ENCODE peak calls at places on chromosomes 11 and 22, in seven cellular contexts. One of them, this sample, is unnamed.

GRCh38 chr11:8867035-8867434 is 44.0 kb upstream of the AKIP1 start:
- DNase-seq in brain microvascular endothelial cell: peak; percentile 6
- DNase-seq in tibial nerve: no peak
- DNase-seq in GM06990: no peak
- DNase-seq in heart left ventricle: no peak
- DNase-seq in Peyer's patch: no peak
- DNase-seq in transverse colon: no peak
- DNase-seq in this sample: no peak

GRCh38 chr22:24049978-24050377 is 38.9 kb downstream of the CABIN1 start:
- DNase-seq in tibial nerve: no peak
- DNase-seq in transverse colon: no peak
- DNase-seq in GM06990: no peak
- DNase-seq in heart left ventricle: no peak
- DNase-seq in Peyer's patch: no peak
- DNase-seq in brain microvascular endothelial cell: no peak
- DNase-seq in this sample: no peak

GRCh38 chr11:132941024-132941646 is 591.2 kb downstream of the OPCML start:
- DNase-seq in brain microvascular endothelial cell: peak; percentile 39
- DNase-seq in Peyer's patch: no peak
- DNase-seq in GM06990: no peak
- DNase-seq in heart left ventricle: no peak
- DNase-seq in transverse colon: no peak
- DNase-seq in tibial nerve: peak; percentile 36
- DNase-seq in this sample: no peak

GRCh38 chr11:55714982-55715888 is 53.2 kb downstream of the OR4C6 start:
- DNase-seq in transverse colon: no peak
- DNase-seq in tibial nerve: no peak
- DNase-seq in GM06990: no peak
- DNase-seq in heart left ventricle: no peak
- DNase-seq in Peyer's patch: no peak
- DNase-seq in brain microvascular endothelial cell: no peak
- DNase-seq in this sample: no peak

GRCh38 chr11:65777241-65777640 is 3.5 kb downstream of the AP5B1 start:
- DNase-seq in tibial nerve: no peak
- DNase-seq in brain microvascular endothelial cell: no peak
- DNase-seq in GM06990: no peak
- DNase-seq in Peyer's patch: no peak
- DNase-seq in transverse colon: no peak
- DNase-seq in heart left ventricle: no peak
- DNase-seq in this sample: no peak

GRCh38 chr11:119206512-119207299 is 567 bp downstream of the CBL start:
- DNase-seq in transverse colon: peak; percentile 55
- DNase-seq in GM06990: peak; percentile 36
- DNase-seq in brain microvascular endothelial cell: peak; percentile 5
- DNase-seq in Peyer's patch: peak; percentile 65
- DNase-seq in tibial nerve: peak; percentile 9
- DNase-seq in heart left ventricle: peak; percentile 78
- DNase-seq in this sample: peak; percentile 51

GRCh38 chr11:123381817-123382554 is 48.1 kb upstream of the GRAMD1B start:
- DNase-seq in transverse colon: no peak
- DNase-seq in Peyer's patch: no peak
- DNase-seq in brain microvascular endothelial cell: no peak
- DNase-seq in GM06990: peak; percentile 75
- DNase-seq in tibial nerve: no peak
- DNase-seq in heart left ventricle: no peak
- DNase-seq in this sample: no peak

GRCh38 chr22:20436309-20437252 is 1.0 kb downstream of the SCARF2 start:
- DNase-seq in GM06990: no peak
- DNase-seq in heart left ventricle: no peak
- DNase-seq in brain microvascular endothelial cell: no peak
- DNase-seq in tibial nerve: no peak
- DNase-seq in Peyer's patch: no peak
- DNase-seq in transverse colon: no peak
- DNase-seq in this sample: no peak

GRCh38 chr22:22084089-22084711 is 101.6 kb upstream of the TOP3B start:
- DNase-seq in heart left ventricle: no peak
- DNase-seq in GM06990: no peak
- DNase-seq in Peyer's patch: no peak
- DNase-seq in brain microvascular endothelial cell: no peak
- DNase-seq in transverse colon: no peak
- DNase-seq in tibial nerve: no peak
- DNase-seq in this sample: no peak

GRCh38 chr11:122207505-122207904 is 91.5 kb upstream of the BLID start:
- DNase-seq in GM06990: no peak
- DNase-seq in heart left ventricle: no peak
- DNase-seq in brain microvascular endothelial cell: peak; percentile 52
- DNase-seq in Peyer's patch: no peak
- DNase-seq in transverse colon: no peak
- DNase-seq in tibial nerve: peak; percentile 43
- DNase-seq in this sample: no peak

GRCh38 chr22:27987557-27987956 is 68.5 kb upstream of the PITPNB start:
- DNase-seq in GM06990: no peak
- DNase-seq in tibial nerve: no peak
- DNase-seq in transverse colon: no peak
- DNase-seq in heart left ventricle: no peak
- DNase-seq in brain microvascular endothelial cell: peak; percentile 79
- DNase-seq in Peyer's patch: no peak
- DNase-seq in this sample: no peak

GRCh38 chr11:121300313-121300971 is 7.9 kb downstream of the SC5D start:
- DNase-seq in brain microvascular endothelial cell: no peak
- DNase-seq in Peyer's patch: no peak
- DNase-seq in transverse colon: no peak
- DNase-seq in GM06990: no peak
- DNase-seq in heart left ventricle: no peak
- DNase-seq in tibial nerve: no peak
- DNase-seq in this sample: no peak

GRCh38 chr11:64801591-64802369 is 1.2 kb downstream of the MAP4K2 start:
- DNase-seq in heart left ventricle: peak; percentile 46
- DNase-seq in brain microvascular endothelial cell: no peak
- DNase-seq in Peyer's patch: no peak
- DNase-seq in tibial nerve: no peak
- DNase-seq in transverse colon: no peak
- DNase-seq in GM06990: no peak
- DNase-seq in this sample: no peak

GRCh38 chr11:6531267-6531752 is 34.2 kb downstream of the DNHD1 start:
- DNase-seq in transverse colon: no peak
- DNase-seq in Peyer's patch: no peak
- DNase-seq in heart left ventricle: no peak
- DNase-seq in tibial nerve: peak; percentile 50
- DNase-seq in GM06990: no peak
- DNase-seq in brain microvascular endothelial cell: peak; percentile 41
- DNase-seq in this sample: no peak

GRCh38 chr11:122917311-122917710 is 34.8 kb downstream of the JHY start:
- DNase-seq in brain microvascular endothelial cell: no peak
- DNase-seq in GM06990: no peak
- DNase-seq in heart left ventricle: no peak
- DNase-seq in Peyer's patch: no peak
- DNase-seq in transverse colon: no peak
- DNase-seq in tibial nerve: peak; percentile 19
- DNase-seq in this sample: no peak

GRCh38 chr11:106152013-106152412 is 74.6 kb downstream of the AASDHPPT start:
- DNase-seq in brain microvascular endothelial cell: peak; percentile 6
- DNase-seq in GM06990: no peak
- DNase-seq in Peyer's patch: no peak
- DNase-seq in transverse colon: no peak
- DNase-seq in tibial nerve: no peak
- DNase-seq in heart left ventricle: no peak
- DNase-seq in this sample: no peak

GRCh38 chr22:39519681-39520053 is 695 bp upstream of the ATF4 start:
- DNase-seq in Peyer's patch: peak; percentile 54
- DNase-seq in tibial nerve: peak; percentile 49
- DNase-seq in heart left ventricle: peak; percentile 72
- DNase-seq in GM06990: no peak
- DNase-seq in brain microvascular endothelial cell: no peak
- DNase-seq in transverse colon: peak; percentile 69
- DNase-seq in this sample: peak; percentile 62

GRCh38 chr11:26719289-26719688 is 2.6 kb downstream of the SLC5A12 start:
- DNase-seq in Peyer's patch: no peak
- DNase-seq in tibial nerve: no peak
- DNase-seq in brain microvascular endothelial cell: no peak
- DNase-seq in heart left ventricle: no peak
- DNase-seq in transverse colon: no peak
- DNase-seq in GM06990: no peak
- DNase-seq in this sample: no peak

GRCh38 chr11:20161923-20162322 is 1.6 kb upstream of the DBX1 start:
- DNase-seq in Peyer's patch: no peak
- DNase-seq in brain microvascular endothelial cell: no peak
- DNase-seq in GM06990: no peak
- DNase-seq in heart left ventricle: no peak
- DNase-seq in transverse colon: no peak
- DNase-seq in tibial nerve: no peak
- DNase-seq in this sample: no peak

GRCh38 chr22:28985581-28986290 is 75.9 kb downstream of the C22orf31 start:
- DNase-seq in tibial nerve: no peak
- DNase-seq in heart left ventricle: no peak
- DNase-seq in GM06990: no peak
- DNase-seq in Peyer's patch: no peak
- DNase-seq in brain microvascular endothelial cell: no peak
- DNase-seq in transverse colon: no peak
- DNase-seq in this sample: no peak

GRCh38 chr11:17412488-17413180 is 24.2 kb upstream of the KCNJ11 start:
- DNase-seq in GM06990: no peak
- DNase-seq in transverse colon: no peak
- DNase-seq in tibial nerve: no peak
- DNase-seq in Peyer's patch: no peak
- DNase-seq in heart left ventricle: no peak
- DNase-seq in brain microvascular endothelial cell: no peak
- DNase-seq in this sample: no peak

GRCh38 chr11:66720899-66721470 is 8.0 kb downstream of the SPTBN2 start:
- DNase-seq in transverse colon: no peak
- DNase-seq in Peyer's patch: no peak
- DNase-seq in tibial nerve: no peak
- DNase-seq in heart left ventricle: no peak
- DNase-seq in GM06990: no peak
- DNase-seq in brain microvascular endothelial cell: no peak
- DNase-seq in this sample: no peak

GRCh38 chr22:39236321-39237275 is 8.2 kb downstream of the PDGFB start:
- DNase-seq in tibial nerve: peak; percentile 40
- DNase-seq in brain microvascular endothelial cell: peak; percentile 51
- DNase-seq in Peyer's patch: peak; percentile 73
- DNase-seq in heart left ventricle: peak; percentile 86
- DNase-seq in GM06990: peak; percentile 51
- DNase-seq in transverse colon: peak; percentile 45
- DNase-seq in this sample: peak; percentile 69

GRCh38 chr11:68956142-68956541 is 24.6 kb downstream of the MRGPRD start:
- DNase-seq in tibial nerve: no peak
- DNase-seq in heart left ventricle: no peak
- DNase-seq in GM06990: peak; percentile 33
- DNase-seq in brain microvascular endothelial cell: no peak
- DNase-seq in Peyer's patch: no peak
- DNase-seq in transverse colon: no peak
- DNase-seq in this sample: no peak
- TF ChIP-seq CTCF in tibial nerve: no peak
- TF ChIP-seq CTCF in heart left ventricle: no peak
- TF ChIP-seq CTCF in GM06990: peak; percentile 50
- TF ChIP-seq CTCF in brain microvascular endothelial cell: peak; percentile 42
- TF ChIP-seq CTCF in Peyer's patch: no peak
- TF ChIP-seq CTCF in transverse colon: peak; percentile 12
- TF ChIP-seq CTCF in this sample: no peak

GRCh38 chr22:50456466-50457234 is 18.2 kb downstream of the SBF1 start:
- DNase-seq in transverse colon: no peak
- DNase-seq in Peyer's patch: no peak
- DNase-seq in tibial nerve: no peak
- DNase-seq in GM06990: no peak
- DNase-seq in heart left ventricle: no peak
- DNase-seq in brain microvascular endothelial cell: no peak
- DNase-seq in this sample: no peak
- H3K36me3 ChIP-seq in transverse colon: no peaks in the 10 kb centered on the region
- H3K36me3 ChIP-seq in Peyer's patch: no peaks in the 10 kb centered on the region
- H3K36me3 ChIP-seq in tibial nerve: peaks cover 52% of the 10 kb centered on the region
- H3K36me3 ChIP-seq in GM06990: peaks cover 53% of the 10 kb centered on the region
- H3K36me3 ChIP-seq in heart left ventricle: peaks cover 40% of the 10 kb centered on the region
- H3K36me3 ChIP-seq in brain microvascular endothelial cell: peaks cover 64% of the 10 kb centered on the region
- H3K36me3 ChIP-seq in this sample: peaks cover 81% of the 10 kb centered on the region

DNA sequence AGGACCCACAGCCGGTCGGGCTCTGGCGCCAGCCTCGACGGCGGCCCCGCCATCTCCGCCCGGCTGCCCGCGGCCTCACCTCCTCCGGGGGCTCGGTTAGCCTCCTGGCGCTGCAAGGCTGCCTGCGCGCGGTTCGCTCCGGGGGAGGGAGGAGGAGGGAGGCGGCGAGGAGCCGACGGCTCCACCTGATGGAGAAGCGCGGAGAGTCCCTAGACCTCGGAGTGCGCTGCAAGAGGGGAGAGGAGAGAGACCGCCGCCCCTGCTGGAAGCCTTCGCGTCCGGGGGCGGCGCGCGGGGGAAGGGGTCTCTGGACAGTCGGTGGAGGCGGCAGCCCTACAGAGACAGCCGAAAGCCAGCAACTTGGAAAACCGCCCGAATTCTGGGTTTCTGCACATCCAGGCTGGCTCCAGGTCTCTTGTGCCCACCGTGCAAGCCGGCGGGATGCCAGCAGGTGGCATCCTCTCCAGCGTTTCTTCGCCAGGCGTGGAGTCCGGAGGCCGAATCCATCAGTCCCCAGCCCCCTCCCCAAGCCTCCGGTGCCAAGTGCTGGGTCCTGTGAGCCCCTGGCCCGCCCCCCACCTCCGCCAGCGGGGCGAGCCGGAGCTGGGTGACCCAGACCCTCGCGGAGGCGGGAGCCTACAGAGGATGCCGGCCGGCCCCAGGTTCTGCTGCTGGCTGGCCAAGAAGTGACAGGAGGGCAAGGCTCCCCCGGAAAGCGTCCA is 2.9 kb upstream of the KIRREL3 start:
- DNase-seq in Peyer's patch: no peak
- DNase-seq in tibial nerve: no peak
- DNase-seq in transverse colon: no peak
- DNase-seq in heart left ventricle: no peak
- DNase-seq in GM06990: peak; percentile 17
- DNase-seq in brain microvascular endothelial cell: no peak
- DNase-seq in this sample: no peak
- H3K4me3 ChIP-seq in Peyer's patch: no peak overlapping the region
- H3K4me3 ChIP-seq in tibial nerve: no peak overlapping the region
- H3K4me3 ChIP-seq in transverse colon: peak overlapping the region; percentile 3
- H3K4me3 ChIP-seq in heart left ventricle: no peak overlapping the region
- H3K4me3 ChIP-seq in GM06990: no peak overlapping the region
- H3K4me3 ChIP-seq in brain microvascular endothelial cell: peak overlapping the region; percentile 40
- H3K4me3 ChIP-seq in this sample: peak overlapping the region; percentile 48

DNA sequence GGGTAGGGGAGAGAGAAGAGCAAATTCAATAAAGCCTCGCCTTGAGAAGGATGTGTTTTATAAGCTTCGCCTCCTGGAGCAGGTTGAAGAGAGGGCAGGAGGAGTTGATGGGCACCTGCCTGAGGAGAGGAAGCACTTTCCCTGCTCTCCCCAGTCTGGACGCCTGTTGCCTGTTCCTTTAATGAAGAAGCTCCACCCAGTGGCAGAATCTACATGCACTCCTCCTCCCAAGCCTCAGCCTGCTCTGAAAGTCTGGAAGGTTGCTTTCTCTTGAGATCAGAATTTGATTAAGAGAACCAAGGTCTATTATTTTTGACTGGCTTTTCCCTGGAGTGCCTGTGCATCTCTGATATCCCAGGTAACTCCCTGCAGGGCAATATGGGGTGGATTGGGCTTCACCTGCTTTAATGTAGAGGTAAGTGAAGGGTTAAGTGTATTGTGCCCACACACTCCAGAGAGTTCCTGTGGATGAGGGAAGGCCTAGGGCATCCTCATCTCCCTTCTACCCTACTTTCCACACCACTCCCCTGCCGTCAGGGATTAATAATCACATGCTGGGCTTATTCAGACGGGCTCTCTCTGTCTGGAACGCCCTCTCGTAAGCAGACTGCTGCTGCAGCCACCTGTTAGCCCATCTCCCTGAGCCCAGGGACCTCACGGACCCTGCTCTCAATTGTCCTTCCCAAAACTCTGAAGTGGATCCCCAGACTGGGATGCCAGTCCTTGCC is 22.3 kb downstream of the NTM start:
- DNase-seq in heart left ventricle: no peak
- DNase-seq in GM06990: no peak
- DNase-seq in brain microvascular endothelial cell: no peak
- DNase-seq in Peyer's patch: no peak
- DNase-seq in tibial nerve: no peak
- DNase-seq in transverse colon: no peak
- DNase-seq in this sample: no peak
- TF ChIP-seq CTCF in heart left ventricle: no peak
- TF ChIP-seq CTCF in GM06990: peak; percentile 5
- TF ChIP-seq CTCF in brain microvascular endothelial cell: peak; percentile 55
- TF ChIP-seq CTCF in Peyer's patch: no peak
- TF ChIP-seq CTCF in tibial nerve: no peak
- TF ChIP-seq CTCF in transverse colon: no peak
- TF ChIP-seq CTCF in this sample: peak; percentile 14